ENCODE peak calls at places on chromosomes 6 and 20, in ten cellular contexts. P is NCI-H1417, Y is kidney, V is neural progenitor cell, H is upper lobe of right lung, I is PC-3, U is C1 segment of cervical spinal cord, E is non-pigmented ciliary epithelial cell, J is NCI-H748 treated with DMSO at 0.1 percent for 48 hours, B is nephron progenitor cell. X is an unnamed sample.

GRCh38 chr6:55276745-55277627 is 50.3 kb upstream of the GFRAL start:
- DNase-seq in B (peak), V (peak), U (no peak), P (peak), I (peak), E (peak), J (peak), Y (no peak), H (no peak), X (peak)

GRCh38 chr6:140360651-140361050 is 986.2 kb upstream of the CITED2 start:
- DNase-seq in V (no peak), U (no peak), E (no peak), P (no peak), H (no peak), I (no peak), B (no peak), Y (no peak), J (no peak), X (no peak)

GRCh38 chr20:17558154-17558940 is 11.5 kb upstream of the DSTN start:
- DNase-seq in U (no peak), Y (no peak), I (peak), P (no peak), E (no peak), B (no peak), V (no peak), J (no peak), H (no peak), X (no peak)

GRCh38 chr20:24987244-24987643 is 5.3 kb downstream of the APMAP start:
- DNase-seq in I (no peak), B (no peak), E (no peak), U (no peak), P (no peak), V (no peak), H (no peak), Y (peak), J (no peak), X (no peak)

GRCh38 chr20:54642733-54643667 is 167.6 kb downstream of the DOK5 start:
- DNase-seq in Y (no peak), V (no peak), B (no peak), U (no peak), P (no peak), J (no peak), H (no peak), I (no peak), E (no peak), X (no peak)

GRCh38 chr6:78436335-78436734 is 431.0 kb upstream of the IRAK1BP1 start:
- DNase-seq in I (peak), B (no peak), V (peak), P (no peak), J (peak), H (no peak), U (no peak), Y (no peak), E (no peak), X (no peak)

GRCh38 chr6:39411465-39411864 is 89.0 kb upstream of the KCNK16 start:
- DNase-seq in E (no peak), I (peak), U (no peak), B (no peak), Y (no peak), J (no peak), H (no peak), V (no peak), P (no peak), X (no peak)

GRCh38 chr6:44176130-44176934 is 17.7 kb downstream of the CAPN11 start:
- DNase-seq in B (no peak), I (no peak), J (no peak), U (no peak), Y (no peak), V (no peak), E (no peak), P (no peak), H (no peak), X (no peak)

GRCh38 chr20:50331469-50332251 is 141.0 kb downstream of the CEBPB start:
- DNase-seq in V (no peak), B (peak), P (no peak), J (no peak), I (peak), E (no peak), Y (no peak), U (no peak), H (no peak), X (no peak)

GRCh38 chr6:4008324-4009047 is 70.5 kb downstream of the FAM217A start:
- DNase-seq in J (peak), H (no peak), U (no peak), Y (no peak), B (no peak), E (peak), P (peak), V (no peak), I (peak), X (no peak)

X was measured in glutamatergic neuron.